ENCODE peak calls at places on chromosomes 16 and 17, in eight cellular contexts. P, B, C, K, L, D, M and T are unnamed samples.

GRCh38 chr17:19273731-19274130 is 36.6 kb downstream of the EPN2 start:
- DNase-seq in P (no peak), L (no peak), B (no peak), D (no peak), K (no peak), C (no peak), M (no peak), T (no peak)

GRCh38 chr17:19362293-19363113 is at the start of gene B9D1:
- DNase-seq in B (peak; percentile 94), D (peak; percentile 89), L (peak; percentile 87), C (peak; percentile 96), P (peak; percentile 94), K (peak; percentile 91), M (peak; percentile 95), T (peak; percentile 97)

GRCh38 chr16:88458039-88458772 is 5.1 kb downstream of the ZFPM1 start:
- DNase-seq in C (no peak), D (no peak), P (no peak), M (peak; percentile 78), L (no peak), B (no peak), K (no peak), T (no peak)

GRCh38 chr17:32929288-32929574 is 1.3 kb downstream of the TMEM98 start:
- DNase-seq in M (no peak), L (no peak), P (no peak), K (no peak), B (no peak), C (no peak), D (no peak), T (no peak)

GRCh38 chr17:79795795-79796569 is 895 bp downstream of the CBX8 start:
- DNase-seq in L (no peak), C (no peak), P (no peak), B (no peak), K (no peak), M (no peak), D (no peak), T (no peak)

GRCh38 chr16:28092721-28093382 is 29.3 kb upstream of the GSG1L start:
- DNase-seq in D (no peak), P (no peak), C (no peak), M (no peak), K (no peak), B (no peak), L (no peak), T (no peak)

GRCh38 chr16:13866073-13866472 is 53.9 kb upstream of the ERCC4 start:
- DNase-seq in C (peak; percentile 88), P (peak; percentile 72), K (peak; percentile 70), M (peak; percentile 92), B (peak; percentile 58), D (no peak), L (peak; percentile 53), T (peak; percentile 30)

GRCh38 chr17:71966459-71967313 is 154.1 kb upstream of the SOX9 start:
- DNase-seq in B (no peak), C (no peak), L (no peak), K (no peak), M (no peak), D (no peak), P (no peak), T (no peak)

GRCh38 chr17:57687642-57688041 is 57.5 kb downstream of the CCDC182 start:
- DNase-seq in L (no peak), K (no peak), M (no peak), C (no peak), P (no peak), D (no peak), B (no peak), T (no peak)

GRCh38 chr17:17103160-17103559 is 60.9 kb downstream of the MPRIP start:
- DNase-seq in D (no peak), L (no peak), P (no peak), C (no peak), K (no peak), B (no peak), M (no peak), T (no peak)

GRCh38 chr17:16297367-16298139 is 55.7 kb downstream of the CENPV start:
- DNase-seq in C (no peak), L (no peak), D (no peak), M (no peak), P (no peak), B (no peak), K (no peak), T (no peak)

GRCh38 chr16:26599786-26600107 is 467.0 kb upstream of the C16orf82 start:
- DNase-seq in C (no peak), L (no peak), B (no peak), D (no peak), K (no peak), P (no peak), M (no peak), T (no peak)

GRCh38 chr16:65176603-65177002 is 54.7 kb upstream of the CDH11 start:
- DNase-seq in D (no peak), B (peak; percentile 38), L (no peak), M (peak; percentile 3), P (peak; percentile 30), C (no peak), K (no peak), T (peak; percentile 60)

GRCh38 chr16:79758615-79759346 is 158.2 kb upstream of the MAF start:
- DNase-seq in D (no peak), P (no peak), C (no peak), L (no peak), K (peak; percentile 28), M (no peak), B (no peak), T (no peak)

DNA sequence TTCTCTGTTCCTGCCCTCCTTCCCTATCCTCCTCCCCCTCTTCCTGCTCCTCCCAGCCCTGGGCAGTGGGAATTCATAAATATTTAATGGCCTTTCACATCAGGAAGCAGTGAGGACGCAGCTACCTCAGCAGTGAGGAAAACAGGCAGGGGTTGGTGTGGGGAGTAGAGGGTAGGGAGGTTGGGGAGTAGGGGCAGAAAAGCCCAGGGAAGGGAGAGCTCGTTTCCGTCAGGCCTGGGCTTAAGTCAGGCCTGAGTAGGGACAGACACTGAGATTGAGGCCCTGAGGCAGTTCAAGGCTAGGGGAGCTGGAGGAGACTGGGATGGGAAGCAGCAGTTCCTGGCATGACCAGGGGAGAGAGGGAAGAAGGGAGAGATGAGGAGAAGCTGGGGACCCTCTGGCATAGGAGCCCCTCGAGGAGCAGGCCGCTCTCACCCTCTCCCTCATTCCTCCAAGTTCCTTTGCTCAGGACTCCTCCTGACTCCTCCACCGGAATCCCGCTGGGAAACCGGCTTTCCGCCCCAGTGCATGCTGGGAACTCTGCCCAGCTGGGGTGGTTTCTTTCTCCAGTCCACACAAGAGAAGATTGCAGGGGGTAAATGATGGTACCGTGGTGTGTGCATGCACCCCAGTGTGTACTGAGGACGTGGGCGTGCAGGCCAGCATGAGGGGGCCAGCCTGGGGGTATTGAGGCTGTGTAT is 6.2 kb downstream of the SAMD14 start:
- DNase-seq in L (no peak), D (no peak), B (no peak), C (no peak), P (no peak), K (no peak), M (no peak), T (no peak)
- H3K27me3 ChIP-seq in L (peaks cover 43% of the 10 kb centered on the region), D (peaks cover 22% of the 10 kb centered on the region), B (no peaks in the 10 kb centered on the region), C (no peaks in the 10 kb centered on the region), P (no peaks in the 10 kb centered on the region), K (peaks cover 1% of the 10 kb centered on the region), M (no peaks in the 10 kb centered on the region), T (no peaks in the 10 kb centered on the region)

GRCh38 chr16:3762080-3762750 is 44.9 kb upstream of the TRAP1 start:
- DNase-seq in B (no peak), M (no peak), C (no peak), P (no peak), D (no peak), L (no peak), K (no peak), T (no peak)
- H3K36me3 ChIP-seq in B (peaks cover 3% of the 10 kb centered on the region), M (peaks cover 85% of the 10 kb centered on the region), C (peaks cover 20% of the 10 kb centered on the region), P (peaks cover 45% of the 10 kb centered on the region), D (peaks cover 78% of the 10 kb centered on the region), L (peaks cover 83% of the 10 kb centered on the region), K (peaks cover 10% of the 10 kb centered on the region), T (no peaks in the 10 kb centered on the region)

DNA sequence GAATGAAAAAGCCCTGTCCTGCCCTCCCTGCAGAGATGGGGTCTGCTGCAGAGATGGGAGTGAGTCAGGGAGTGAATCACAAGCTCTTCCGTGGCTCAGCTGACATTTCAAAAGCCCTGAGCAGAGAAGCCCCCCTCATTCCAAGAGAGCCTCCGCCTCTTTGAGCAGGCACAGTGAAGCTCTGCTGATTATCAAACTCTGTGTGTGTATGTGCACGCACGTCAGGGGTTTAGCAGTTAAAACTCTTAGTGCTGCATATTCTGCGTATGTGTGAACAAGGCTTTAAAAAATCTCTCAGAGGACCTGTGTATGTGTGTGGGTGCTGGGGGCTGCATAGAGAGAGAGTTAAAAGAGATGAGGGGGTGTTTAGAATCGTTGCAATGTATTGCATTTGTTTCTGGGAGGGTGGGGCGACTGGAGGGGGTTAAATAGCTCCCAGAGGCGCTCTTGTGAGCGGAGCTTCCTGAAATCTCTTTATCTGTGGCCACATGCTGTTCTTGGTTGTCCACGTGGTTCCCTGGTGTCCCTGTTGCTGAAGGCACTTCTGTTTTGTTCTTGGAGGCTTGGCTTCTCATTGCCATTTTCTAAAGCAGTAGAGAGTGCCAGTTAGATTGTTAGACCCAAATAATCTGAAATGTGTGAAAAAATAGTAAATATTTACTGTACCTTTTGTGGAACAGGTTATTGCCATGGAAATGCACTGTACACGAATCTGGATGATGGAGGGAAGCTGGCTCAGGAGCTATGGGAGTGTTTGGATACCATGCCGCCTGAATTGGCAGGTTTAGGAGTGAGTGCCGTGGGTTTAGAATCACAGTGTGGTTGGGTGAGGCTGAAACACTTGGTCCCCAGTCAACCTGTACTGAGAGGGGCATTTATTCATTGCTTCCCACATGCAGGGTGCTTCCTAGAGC is 116.6 kb downstream of the PRKCB start:
- DNase-seq in M (peak; percentile 9), B (no peak), D (no peak), P (no peak), L (peak; percentile 69), K (no peak), C (no peak), T (no peak)
- H3K4me1 ChIP-seq in M (no peaks in the 10 kb centered on the region), B (no peaks in the 10 kb centered on the region), D (peaks cover 67% of the 10 kb centered on the region), P (peaks cover 3% of the 10 kb centered on the region), L (peaks cover 59% of the 10 kb centered on the region), K (no peaks in the 10 kb centered on the region), C (no peaks in the 10 kb centered on the region), T (no peaks in the 10 kb centered on the region)

GRCh38 chr16:66521227-66521626 is 28.7 kb downstream of the TK2 start:
- DNase-seq in B (no peak), L (peak; percentile 16), K (no peak), C (no peak), M (no peak), D (no peak), P (no peak), T (no peak)

GRCh38 chr16:66520406-66521194 is 29.3 kb downstream of the TK2 start:
- DNase-seq in L (peak; percentile 24), M (peak; percentile 56), C (no peak), P (peak; percentile 60), D (no peak), K (no peak), B (peak; percentile 47), T (no peak)

GRCh38 chr16:66519974-66520373 is 29.9 kb downstream of the TK2 start:
- DNase-seq in M (no peak), B (no peak), P (no peak), C (no peak), L (no peak), K (no peak), D (no peak), T (no peak)

GRCh38 chr16:66517586-66518263 is 32.2 kb downstream of the TK2 start:
- DNase-seq in M (peak; percentile 7), D (no peak), P (no peak), K (no peak), L (no peak), B (no peak), C (peak; percentile 34), T (no peak)

DNA sequence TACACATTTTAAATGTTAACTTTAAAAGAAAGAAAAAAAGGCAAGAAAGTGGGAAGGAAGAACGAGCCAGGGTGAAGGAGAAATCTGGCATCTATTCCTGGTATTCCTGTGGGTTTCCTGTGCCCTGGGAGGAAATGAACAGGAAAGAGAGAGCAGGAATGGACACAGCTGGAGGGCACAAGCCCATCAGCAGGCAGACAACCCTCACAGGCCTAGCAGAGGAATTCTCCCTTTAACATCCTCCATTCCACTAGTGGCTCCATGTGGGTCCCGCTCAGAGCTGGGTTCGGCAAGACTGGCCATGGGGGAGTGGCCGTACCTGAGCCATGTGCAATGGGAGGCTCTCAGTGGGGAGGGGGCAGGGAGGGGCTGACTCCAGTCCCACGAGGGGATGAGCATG is 30.4 kb downstream of the TK2 start:
- DNase-seq in P (no peak), M (no peak), C (no peak), B (no peak), K (no peak), D (no peak), L (no peak), T (no peak)
- H3K27me3 ChIP-seq in P (no peaks in the 10 kb centered on the region), M (no peaks in the 10 kb centered on the region), C (no peaks in the 10 kb centered on the region), B (no peaks in the 10 kb centered on the region), K (no peaks in the 10 kb centered on the region), D (no peaks in the 10 kb centered on the region), L (no peaks in the 10 kb centered on the region), T (no peaks in the 10 kb centered on the region)